ENCODE peak calls at places on chromosomes 4 and X, in four cellular contexts. M is GM10248, T is kidney glomerular epithelial cell, U is AML-193. Y is an unnamed sample.
A peak's percentile ranks its signal among the peaks of the same experiment; 100 is the strongest.

GRCh38 chr4:32884198-32884597 is 2164.0 kb downstream of the PCDH7 start:
- DNase-seq in T (no peak), U (no peak), M (no peak), Y (peak; percentile 12)

GRCh38 chr4:88275949-88276515 is 8.3 kb downstream of the PPM1K start:
- DNase-seq in M (no peak), T (no peak), U (no peak), Y (no peak)

GRCh38 chr4:105166066-105166465 is 19.4 kb downstream of the TET2 start:
- DNase-seq in U (no peak), M (no peak), T (no peak), Y (no peak)

GRCh38 chr4:42152507-42153504 is at the start of gene BEND4:
- DNase-seq in M (peak; percentile 66), T (no peak), U (no peak), Y (no peak)

GRCh38 chr4:142881331-142881730 is 35.2 kb upstream of the INPP4B start:
- DNase-seq in T (no peak), M (no peak), U (no peak), Y (no peak)

GRCh38 chr4:68348577-68348976 is 1.3 kb downstream of the YTHDC1 start:
- DNase-seq in U (no peak), T (no peak), M (no peak), Y (no peak)

GRCh38 chrX:48574270-48575266 is at the start of gene RBM3:
- DNase-seq in T (peak; percentile 59), M (peak; percentile 85), U (peak; percentile 76), Y (peak; percentile 79)

GRCh38 chr4:174037631-174038030 is 245.8 kb downstream of the FBXO8 start:
- DNase-seq in U (no peak), T (no peak), M (no peak), Y (no peak)

GRCh38 chrX:145817299-145817665 is 347 bp upstream of the SLITRK2 start:
- DNase-seq in M (peak; percentile 5), U (no peak), T (no peak), Y (peak; percentile 0)

GRCh38 chr4:1900624-1901023 is 29.4 kb downstream of the NSD2 start:
- DNase-seq in M (no peak), T (no peak), U (no peak), Y (no peak)

GRCh38 chrX:19303216-19303880 is 40.4 kb upstream of the PDHA1 start:
- DNase-seq in M (no peak), U (no peak), T (no peak), Y (peak; percentile 27)

GRCh38 chr4:65747386-65747785 is 77.1 kb upstream of the EPHA5 start:
- DNase-seq in U (no peak), M (no peak), T (no peak), Y (no peak)

GRCh38 chr4:110287130-110287529 is 88.7 kb upstream of the ELOVL6 start:
- DNase-seq in T (no peak), U (no peak), M (peak; percentile 79), Y (peak; percentile 87)

GRCh38 chr4:7929530-7929951 is 10.1 kb downstream of the AFAP1 start:
- DNase-seq in M (no peak), T (no peak), U (no peak), Y (peak; percentile 22)

Y was measured in renal cortical epithelial cell.